ENCODE peak calls at places on chromosomes 11 and 22, in six cellular contexts. One of them, this sample, is unnamed.

GRCh38 chr11:76239483-76240142 is 33.3 kb upstream of the WNT11 start:
- DNase-seq in activated T-helper 1 cell treated with anti-CD3 and anti-CD28 coated beads, Interleukin-12 subunit alpha, Interleukin-12 subunit beta, Interleukin-2, Interleukin-4 antibody, amounts not matched to agents 30 ng/mL and 10 ng/mL and 1 ng/mL, durations not matched to agents 14 hours and 24 hours and 36 hours: no peak
- DNase-seq in choroid plexus epithelial cell: no peak
- DNase-seq in T-helper 1 cell: no peak
- DNase-seq in iris pigment epithelial cell: no peak
- DNase-seq in dorsolateral prefrontal cortex: no peak
- DNase-seq in this sample: no peak

GRCh38 chr22:22474733-22475132 is 33.8 kb downstream of the ZNF280B start:
- DNase-seq in T-helper 1 cell: no peak
- DNase-seq in dorsolateral prefrontal cortex: no peak
- DNase-seq in choroid plexus epithelial cell: no peak
- DNase-seq in iris pigment epithelial cell: no peak
- DNase-seq in activated T-helper 1 cell treated with anti-CD3 and anti-CD28 coated beads, Interleukin-12 subunit alpha, Interleukin-12 subunit beta, Interleukin-2, Interleukin-4 antibody, amounts not matched to agents 30 ng/mL and 10 ng/mL and 1 ng/mL, durations not matched to agents 14 hours and 24 hours and 36 hours: no peak
- DNase-seq in this sample: no peak

GRCh38 chr11:103367650-103368049 is 258.4 kb downstream of the DYNC2H1 start:
- DNase-seq in T-helper 1 cell: no peak
- DNase-seq in activated T-helper 1 cell treated with anti-CD3 and anti-CD28 coated beads, Interleukin-12 subunit alpha, Interleukin-12 subunit beta, Interleukin-2, Interleukin-4 antibody, amounts not matched to agents 30 ng/mL and 10 ng/mL and 1 ng/mL, durations not matched to agents 14 hours and 24 hours and 36 hours: no peak
- DNase-seq in iris pigment epithelial cell: no peak
- DNase-seq in choroid plexus epithelial cell: no peak
- DNase-seq in dorsolateral prefrontal cortex: no peak
- DNase-seq in this sample: no peak

GRCh38 chr22:38414009-38414395 is 41.0 kb downstream of the KCNJ4 start:
- DNase-seq in activated T-helper 1 cell treated with anti-CD3 and anti-CD28 coated beads, Interleukin-12 subunit alpha, Interleukin-12 subunit beta, Interleukin-2, Interleukin-4 antibody, amounts not matched to agents 30 ng/mL and 10 ng/mL and 1 ng/mL, durations not matched to agents 14 hours and 24 hours and 36 hours: no peak
- DNase-seq in dorsolateral prefrontal cortex: no peak
- DNase-seq in T-helper 1 cell: no peak
- DNase-seq in choroid plexus epithelial cell: no peak
- DNase-seq in iris pigment epithelial cell: no peak
- DNase-seq in this sample: peak; percentile 18

GRCh38 chr11:31437742-31438435 is 68.2 kb downstream of the DNAJC24 start:
- DNase-seq in activated T-helper 1 cell treated with anti-CD3 and anti-CD28 coated beads, Interleukin-12 subunit alpha, Interleukin-12 subunit beta, Interleukin-2, Interleukin-4 antibody, amounts not matched to agents 30 ng/mL and 10 ng/mL and 1 ng/mL, durations not matched to agents 14 hours and 24 hours and 36 hours: no peak
- DNase-seq in T-helper 1 cell: no peak
- DNase-seq in dorsolateral prefrontal cortex: no peak
- DNase-seq in choroid plexus epithelial cell: peak; percentile 74
- DNase-seq in iris pigment epithelial cell: peak; percentile 87
- DNase-seq in this sample: no peak

GRCh38 chr11:34680918-34681554 is 60.1 kb downstream of the EHF start:
- DNase-seq in iris pigment epithelial cell: peak; percentile 29
- DNase-seq in activated T-helper 1 cell treated with anti-CD3 and anti-CD28 coated beads, Interleukin-12 subunit alpha, Interleukin-12 subunit beta, Interleukin-2, Interleukin-4 antibody, amounts not matched to agents 30 ng/mL and 10 ng/mL and 1 ng/mL, durations not matched to agents 14 hours and 24 hours and 36 hours: no peak
- DNase-seq in T-helper 1 cell: no peak
- DNase-seq in dorsolateral prefrontal cortex: no peak
- DNase-seq in choroid plexus epithelial cell: no peak
- DNase-seq in this sample: no peak

GRCh38 chr11:101487775-101488174 is 96.0 kb downstream of the TRPC6 start:
- DNase-seq in dorsolateral prefrontal cortex: no peak
- DNase-seq in choroid plexus epithelial cell: no peak
- DNase-seq in iris pigment epithelial cell: peak; percentile 28
- DNase-seq in T-helper 1 cell: no peak
- DNase-seq in activated T-helper 1 cell treated with anti-CD3 and anti-CD28 coated beads, Interleukin-12 subunit alpha, Interleukin-12 subunit beta, Interleukin-2, Interleukin-4 antibody, amounts not matched to agents 30 ng/mL and 10 ng/mL and 1 ng/mL, durations not matched to agents 14 hours and 24 hours and 36 hours: no peak
- DNase-seq in this sample: no peak

GRCh38 chr22:35684270-35684700 is 33.4 kb upstream of the APOL5 start:
- DNase-seq in choroid plexus epithelial cell: peak; percentile 85
- DNase-seq in iris pigment epithelial cell: peak; percentile 70
- DNase-seq in activated T-helper 1 cell treated with anti-CD3 and anti-CD28 coated beads, Interleukin-12 subunit alpha, Interleukin-12 subunit beta, Interleukin-2, Interleukin-4 antibody, amounts not matched to agents 30 ng/mL and 10 ng/mL and 1 ng/mL, durations not matched to agents 14 hours and 24 hours and 36 hours: no peak
- DNase-seq in dorsolateral prefrontal cortex: peak; percentile 9
- DNase-seq in T-helper 1 cell: no peak
- DNase-seq in this sample: peak; percentile 28